ENCODE peak calls at places on chromosomes 1 and 21, in seven cellular contexts. A, N, Y, D, H, R and P are unnamed samples.

GRCh38 chr1:241086686-241087085 is 270.3 kb downstream of the RGS7 start:
- DNase-seq in H (no peak), R (no peak), A (no peak), N (no peak), Y (no peak), D (no peak), P (no peak)

GRCh38 chr1:162632234-162632666 is at the start of gene DDR2:
- DNase-seq in A (peak), Y (no peak), N (peak), H (no peak), D (peak), R (no peak), P (peak)

GRCh38 chr1:162732566-162733335 is 57.8 kb upstream of the HSD17B7 start:
- DNase-seq in D (peak), A (no peak), H (no peak), N (peak), Y (no peak), R (no peak), P (peak)

GRCh38 chr1:18948913-18949688 is 7.4 kb downstream of the IFFO2 start:
- DNase-seq in D (peak), A (no peak), N (peak), H (no peak), Y (peak), R (no peak), P (peak)

GRCh38 chr1:205743977-205744376 is 6.0 kb downstream of the NUCKS1 start:
- DNase-seq in R (no peak), N (no peak), Y (no peak), A (no peak), D (no peak), H (no peak), P (no peak)

GRCh38 chr1:89465201-89465600 is 59.4 kb upstream of the LRRC8B start:
- DNase-seq in H (no peak), A (no peak), N (no peak), R (no peak), D (no peak), Y (no peak), P (no peak)

GRCh38 chr1:226912587-226913176 is 27.4 kb upstream of the COQ8A start:
- DNase-seq in H (peak), A (no peak), D (peak), R (peak), N (no peak), Y (peak), P (peak)

GRCh38 chr1:3799976-3800685 is 3.8 kb upstream of the LRRC47 start:
- DNase-seq in Y (no peak), R (no peak), H (no peak), A (no peak), D (no peak), N (no peak), P (no peak)

GRCh38 chr1:228809621-228810313 is 74.5 kb downstream of the RHOU start:
- DNase-seq in Y (no peak), D (no peak), R (no peak), A (no peak), N (no peak), H (no peak), P (no peak)

GRCh38 chr1:183769956-183770815 is 34.7 kb upstream of the RGL1 start:
- DNase-seq in R (no peak), H (no peak), N (no peak), D (no peak), Y (no peak), A (no peak), P (no peak)

GRCh38 chr1:201054030-201054635 is 30.6 kb upstream of the KIF21B start:
- DNase-seq in D (no peak), H (no peak), Y (no peak), A (no peak), N (no peak), R (no peak), P (no peak)

GRCh38 chr21:35220301-35220700 is 171.2 kb upstream of the RUNX1 start:
- DNase-seq in D (no peak), Y (no peak), H (no peak), N (no peak), A (no peak), R (no peak), P (no peak)

GRCh38 chr1:81407463-81407862 is 393.3 kb upstream of the ADGRL2 start:
- DNase-seq in H (no peak), Y (no peak), N (no peak), R (no peak), A (no peak), D (no peak), P (no peak)
- TF ChIP-seq CTCF in H (no peak), Y (no peak), N (no peak), R (no peak), A (no peak), D (no peak), P (no peak)

GRCh38 chr1:71908313-71908712 is 374.0 kb downstream of the NEGR1 start:
- DNase-seq in D (peak), Y (no peak), H (no peak), A (peak), R (no peak), N (no peak), P (peak)

GRCh38 chr1:71908871-71909390 is 373.4 kb downstream of the NEGR1 start:
- DNase-seq in H (no peak), N (no peak), R (no peak), D (no peak), Y (no peak), A (no peak), P (no peak)
- TF ChIP-seq CTCF in H (no peak), N (no peak), R (no peak), D (no peak), Y (no peak), A (no peak), P (no peak)

GRCh38 chr21:42375141-42375905 is 9.0 kb upstream of the TFF1 start:
- DNase-seq in N (no peak), R (no peak), H (no peak), D (no peak), A (no peak), Y (no peak), P (no peak)
- TF ChIP-seq CTCF in N (no peak), R (no peak), H (no peak), D (no peak), A (no peak), Y (no peak), P (no peak)

DNA sequence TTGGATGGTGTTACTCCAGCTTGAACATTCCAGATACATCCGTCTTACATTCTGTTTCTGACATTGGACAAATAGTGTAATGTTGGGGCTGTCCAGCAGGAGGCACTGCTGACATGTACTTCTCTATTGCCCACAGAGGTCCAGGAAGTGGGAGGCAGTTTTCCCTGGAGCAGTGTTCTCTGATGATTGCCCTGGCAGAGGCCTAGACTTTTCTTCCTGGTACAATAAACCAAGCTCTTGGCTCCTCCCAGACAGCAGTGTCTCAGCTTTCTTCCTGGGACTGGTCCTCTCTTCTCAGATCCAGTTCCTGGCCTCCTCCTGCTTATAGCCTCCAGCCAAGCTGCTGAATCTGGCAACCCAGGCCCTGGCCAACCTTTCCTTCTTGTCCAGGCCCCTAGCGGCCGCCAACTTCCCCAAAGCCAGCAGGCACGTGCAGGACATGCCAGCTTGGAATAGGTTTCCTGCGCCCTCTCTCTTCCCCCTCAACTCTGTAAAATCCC is 14.9 kb upstream of the IFNLR1 start:
- DNase-seq in R (peak), A (peak), D (peak), N (peak), H (peak), Y (peak), P (peak)
- TF ChIP-seq CTCF in R (peak), A (peak), D (peak), N (peak), H (peak), Y (peak), P (peak)

GRCh38 chr1:230768903-230769570 is 21.8 kb downstream of the CAPN9 start:
- DNase-seq in D (peak), Y (no peak), N (no peak), R (no peak), A (peak), H (no peak), P (peak)

GRCh38 chr1:230771773-230772354 is 24.7 kb downstream of the CAPN9 start:
- DNase-seq in Y (no peak), R (no peak), A (no peak), D (no peak), N (no peak), H (no peak), P (no peak)

GRCh38 chr1:230770317-230770716 is 23.1 kb downstream of the CAPN9 start:
- DNase-seq in A (no peak), D (no peak), R (no peak), N (no peak), Y (no peak), H (no peak), P (no peak)

GRCh38 chr1:230773396-230774033 is 26.3 kb downstream of the CAPN9 start:
- DNase-seq in Y (no peak), H (no peak), D (no peak), A (no peak), R (no peak), N (no peak), P (no peak)

DNA sequence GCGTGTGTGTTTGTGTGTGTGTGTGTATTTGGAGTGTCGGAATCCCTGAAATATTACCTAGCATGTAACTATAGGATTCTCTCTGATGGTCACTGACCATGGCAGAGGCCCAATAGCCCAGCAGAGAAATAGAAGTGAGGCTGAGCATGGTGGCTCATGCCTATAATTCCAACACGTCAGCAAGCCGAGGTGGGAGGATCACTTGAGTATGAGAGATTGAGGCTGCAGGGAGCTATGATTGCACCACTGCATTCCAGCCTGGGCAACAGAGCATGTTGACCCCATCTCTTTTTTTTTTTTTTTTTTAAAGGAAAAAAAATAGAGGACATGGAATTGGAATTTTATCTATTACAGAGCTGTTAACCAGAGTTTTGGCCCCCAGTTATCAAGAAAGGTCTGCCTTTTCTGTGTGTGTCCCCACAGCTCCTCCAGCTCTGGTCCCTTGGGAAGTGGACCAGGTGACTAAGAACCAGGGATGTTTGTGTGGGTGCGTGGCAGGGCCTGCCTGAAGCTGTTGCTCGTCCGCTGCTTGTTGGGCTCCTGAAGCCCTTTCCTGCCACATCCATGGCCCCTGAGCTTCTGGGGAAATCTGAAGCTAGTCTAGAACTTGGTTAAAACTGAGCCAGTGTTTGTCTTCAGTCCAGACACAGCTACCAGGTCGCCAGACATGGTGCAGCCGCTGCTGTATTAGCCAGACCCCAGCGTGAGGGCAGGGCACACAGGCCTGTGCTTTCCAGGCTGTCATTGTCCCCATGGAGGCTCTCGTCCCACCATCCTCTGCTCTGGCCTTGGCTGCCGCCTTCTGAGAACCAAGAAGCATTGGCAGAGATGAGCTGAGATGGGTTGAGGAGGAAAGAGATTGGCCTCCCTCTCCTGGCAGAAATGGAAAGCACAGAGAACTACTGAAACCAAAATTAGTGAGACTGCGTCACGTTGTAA is 25.5 kb downstream of the CAPN9 start:
- DNase-seq in N (no peak), R (no peak), H (no peak), A (no peak), Y (no peak), D (peak), P (peak)
- TF ChIP-seq CTCF in N (no peak), R (no peak), H (peak), A (peak), Y (no peak), D (peak), P (peak)

GRCh38 chr1:39640861-39641260 is 1.4 kb upstream of the HEYL start:
- DNase-seq in A (no peak), N (no peak), H (no peak), R (no peak), Y (no peak), D (no peak), P (no peak)

GRCh38 chr1:39637301-39637700 is 2.1 kb downstream of the HEYL start:
- DNase-seq in Y (no peak), R (no peak), N (no peak), H (no peak), D (no peak), A (no peak), P (no peak)

GRCh38 chr1:39642796-39643195 is 3.4 kb upstream of the HEYL start:
- DNase-seq in H (no peak), Y (no peak), A (no peak), D (no peak), R (no peak), N (peak), P (no peak)

GRCh38 chr1:39638965-39639332 is 494 bp downstream of the HEYL start:
- DNase-seq in H (no peak), Y (no peak), A (no peak), N (no peak), D (no peak), R (peak), P (no peak)

GRCh38 chr1:39639333-39640130 is at the start of gene HEYL:
- DNase-seq in Y (peak), R (peak), D (no peak), A (no peak), H (peak), N (peak), P (peak)
- TF ChIP-seq CTCF in Y (no peak), R (no peak), D (no peak), A (peak), H (peak), N (peak), P (peak)